ENCODE peak calls at places on chromosome 16, in five cellular contexts. W is astrocyte of the spinal cord, O is right atrium auricular region, I is GM12878, C is mucosa of descending colon. N is an unnamed sample.

GRCh38 chr16:19431636-19432340 is 14.1 kb downstream of the TMC5 start:
- DNase-seq in W (no peak), O (no peak), I (no peak), C (no peak), N (no peak)

GRCh38 chr16:48064971-48065370 is 90.8 kb downstream of the ABCC12 start:
- DNase-seq in W (no peak), O (no peak), I (no peak), C (no peak), N (no peak)

GRCh38 chr16:79066621-79067020 is 533.9 kb downstream of the MAF start:
- DNase-seq in W (no peak), O (no peak), I (no peak), C (no peak), N (no peak)

GRCh38 chr16:11964761-11965539 is at the start of gene TNFRSF17:
- DNase-seq in W (no peak), O (no peak), I (peak; percentile 94), C (no peak), N (no peak)

GRCh38 chr16:6642271-6642670 is 690.4 kb upstream of the RBFOX1 start:
- DNase-seq in W (no peak), O (no peak), I (no peak), C (no peak), N (no peak)

GRCh38 chr16:2827481-2827790 is 2.7 kb upstream of the ZG16B start:
- DNase-seq in W (no peak), O (no peak), I (no peak), C (no peak), N (no peak)

GRCh38 chr16:11094075-11094593 is 149.8 kb downstream of the CLEC16A start:
- DNase-seq in W (peak; percentile 63), O (no peak), I (peak; percentile 53), C (no peak), N (no peak)

GRCh38 chr16:14013571-14014283 is 57.4 kb upstream of the MRTFB start:
- DNase-seq in W (peak; percentile 78), O (no peak), I (no peak), C (no peak), N (peak; percentile 88)

GRCh38 chr16:15966420-15967222 is 17.2 kb downstream of the ABCC1 start:
- DNase-seq in W (peak; percentile 77), O (no peak), I (no peak), C (no peak), N (peak; percentile 60)

GRCh38 chr16:66476328-66477027 is 49.4 kb downstream of the BEAN1 start:
- DNase-seq in W (no peak), O (peak; percentile 56), I (no peak), C (peak; percentile 59), N (no peak)

GRCh38 chr16:85667261-85667660 is 21.5 kb downstream of the GINS2 start:
- DNase-seq in W (no peak), O (no peak), I (no peak), C (peak; percentile 23), N (no peak)

GRCh38 chr16:11666108-11667055 is 1.9 kb upstream of the SNN start:
- DNase-seq in W (no peak), O (no peak), I (no peak), C (no peak), N (no peak)

GRCh38 chr16:47142469-47143328 is 1.0 kb downstream of the NETO2 start:
- DNase-seq in W (peak; percentile 63), O (no peak), I (no peak), C (no peak), N (peak; percentile 16)

GRCh38 chr16:77896357-77896972 is 108.1 kb downstream of the VAT1L start:
- DNase-seq in W (no peak), O (no peak), I (no peak), C (no peak), N (no peak)

GRCh38 chr16:48409839-48410610 is 24.8 kb upstream of the SIAH1 start:
- DNase-seq in W (peak; percentile 76), O (peak; percentile 66), I (no peak), C (peak; percentile 68), N (peak; percentile 50)

GRCh38 chr16:75379911-75380847 is 53.1 kb downstream of the CFDP1 start:
- DNase-seq in W (no peak), O (no peak), I (peak; percentile 60), C (no peak), N (no peak)

GRCh38 chr16:17063156-17063555 is 407.6 kb downstream of the XYLT1 start:
- DNase-seq in W (no peak), O (no peak), I (no peak), C (no peak), N (no peak)

GRCh38 chr16:47644661-47645060 is 183.5 kb downstream of the PHKB start:
- DNase-seq in W (peak; percentile 38), O (no peak), I (no peak), C (no peak), N (no peak)

GRCh38 chr16:11322823-11323222 is 22.4 kb upstream of the RMI2 start:
- DNase-seq in W (no peak), O (no peak), I (no peak), C (no peak), N (no peak)

GRCh38 chr16:86093801-86094750 is 195.1 kb downstream of the IRF8 start:
- DNase-seq in W (no peak), O (no peak), I (no peak), C (peak; percentile 15), N (no peak)

GRCh38 chr16:21638573-21638975 is 13.8 kb downstream of the IGSF6 start:
- DNase-seq in W (peak; percentile 35), O (no peak), I (no peak), C (no peak), N (no peak)

GRCh38 chr16:57016831-57017230 is 27.5 kb downstream of the NLRC5 start:
- DNase-seq in W (no peak), O (no peak), I (no peak), C (no peak), N (no peak)

GRCh38 chr16:13772782-13773181 is 147.2 kb upstream of the ERCC4 start:
- DNase-seq in W (no peak), O (no peak), I (no peak), C (no peak), N (no peak)

GRCh38 chr16:81005644-81006471 is 827 bp downstream of the CMC2 start:
- DNase-seq in W (peak; percentile 35), O (peak; percentile 76), I (no peak), C (peak; percentile 33), N (no peak)

GRCh38 chr16:81003610-81004460 is 2.9 kb downstream of the CMC2 start:
- DNase-seq in W (no peak), O (no peak), I (no peak), C (no peak), N (no peak)

GRCh38 chr16:81003064-81003463 is 3.6 kb downstream of the CMC2 start:
- DNase-seq in W (no peak), O (no peak), I (no peak), C (no peak), N (no peak)

GRCh38 chr16:81006472-81007311 is at the start of the genes CENPN and CMC2:
- DNase-seq in W (peak; percentile 100), O (peak; percentile 99), I (peak; percentile 92), C (peak; percentile 99), N (peak; percentile 99)

DNA sequence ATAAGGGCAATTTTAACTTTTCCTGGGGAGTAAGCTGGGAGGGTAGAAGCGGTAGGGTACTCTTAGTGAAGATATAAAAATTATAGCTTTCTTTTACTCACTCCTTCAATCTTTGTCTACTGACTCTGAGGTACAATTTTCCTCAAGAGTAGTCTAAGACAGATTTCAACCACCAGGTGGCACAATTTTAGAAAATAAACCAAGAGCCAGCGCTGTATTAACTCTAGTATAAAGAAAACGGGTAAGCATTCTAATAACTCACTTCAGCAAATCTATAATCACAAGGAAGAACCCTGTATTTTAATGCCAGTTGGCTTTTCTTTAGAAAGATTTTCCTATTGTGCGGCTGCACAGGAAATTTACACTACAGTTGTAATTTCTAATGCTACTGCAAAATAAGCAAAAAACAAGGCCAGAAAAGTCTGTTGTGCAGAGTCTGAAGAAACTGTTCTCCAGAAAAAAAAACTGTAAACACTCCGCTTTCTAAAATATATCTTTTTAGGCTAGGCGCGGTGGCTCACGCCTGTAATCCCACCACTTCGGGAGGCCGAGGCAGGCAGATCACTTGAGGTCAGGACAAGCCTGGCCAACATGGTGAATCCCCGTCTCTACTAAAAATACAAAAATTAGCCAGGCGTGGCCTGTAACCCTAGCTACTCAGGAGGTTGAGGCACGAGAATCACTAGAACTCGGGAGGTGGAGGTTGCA is 1.9 kb downstream of the CMC2 start:
- DNase-seq in W (peak; percentile 78), O (no peak), I (no peak), C (no peak), N (peak; percentile 50)
- H3K4me3 ChIP-seq in W (peak overlapping the region; percentile 1), O (peak overlapping the region; percentile 79), I (peak overlapping the region; percentile 59), C (no peak overlapping the region), N (peak overlapping the region; percentile 95)

GRCh38 chr16:23549938-23550337 is 7.2 kb downstream of the EARS2 start:
- DNase-seq in W (no peak), O (no peak), I (no peak), C (no peak), N (no peak)

GRCh38 chr16:23557779-23558330 is 328 bp downstream of the UBFD1 start:
- DNase-seq in W (peak; percentile 20), O (peak; percentile 63), I (no peak), C (no peak), N (peak; percentile 22)

GRCh38 chr16:23552171-23552570 is 5.0 kb downstream of the EARS2 start:
- DNase-seq in W (no peak), O (no peak), I (no peak), C (no peak), N (no peak)

GRCh38 chr16:23556881-23557778 is at the start of the genes EARS2 and UBFD1:
- DNase-seq in W (peak; percentile 99), O (peak; percentile 98), I (peak; percentile 95), C (peak; percentile 100), N (peak; percentile 94)

DNA sequence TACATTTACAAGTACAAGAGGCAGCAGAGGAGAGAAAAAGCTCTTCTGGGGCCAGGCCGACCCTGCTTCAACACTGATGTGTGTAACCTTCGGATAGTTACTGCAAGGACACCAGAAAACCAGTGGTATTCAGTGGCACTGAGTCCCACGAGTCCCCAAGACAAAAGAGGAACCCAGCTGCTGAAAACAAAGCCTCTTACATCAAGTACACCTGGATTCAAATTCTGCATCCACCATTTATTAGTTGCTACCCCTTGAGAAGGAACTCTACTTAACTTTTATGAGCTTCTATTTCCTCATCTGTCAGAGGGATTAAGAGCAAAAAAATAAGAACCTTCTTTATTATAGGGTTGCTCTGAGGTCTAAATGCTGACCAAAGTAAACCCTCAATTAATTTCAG is 2.6 kb downstream of the EARS2 start:
- DNase-seq in W (no peak), O (no peak), I (no peak), C (no peak), N (no peak)
- TF ChIP-seq CTCF in W (no peak), O (no peak), I (no peak), C (no peak), N (no peak)

GRCh38 chr16:81937305-81938038 is 73.8 kb downstream of the SDR42E1 start:
- DNase-seq in W (no peak), O (no peak), I (no peak), C (no peak), N (no peak)

GRCh38 chr16:81938331-81939163 is 72.7 kb downstream of the SDR42E1 start:
- DNase-seq in W (no peak), O (no peak), I (no peak), C (no peak), N (no peak)

GRCh38 chr16:81940781-81941560 is 70.3 kb downstream of the SDR42E1 start:
- DNase-seq in W (peak; percentile 63), O (no peak), I (no peak), C (no peak), N (peak; percentile 43)

GRCh38 chr16:81936209-81936608 is 75.1 kb downstream of the SDR42E1 start:
- DNase-seq in W (no peak), O (no peak), I (no peak), C (no peak), N (no peak)

GRCh38 chr16:81939164-81940067 is 71.9 kb downstream of the SDR42E1 start:
- DNase-seq in W (no peak), O (no peak), I (no peak), C (no peak), N (no peak)
- H3K4me3 ChIP-seq in W (no peak overlapping the region), O (no peak overlapping the region), I (no peak overlapping the region), C (no peak overlapping the region), N (no peak overlapping the region)

GRCh38 chr16:68696514-68696913 is 40.6 kb upstream of the CDH1 start:
- DNase-seq in W (no peak), O (no peak), I (no peak), C (peak; percentile 48), N (no peak)
- TF ChIP-seq CTCF in W (no peak), O (no peak), I (no peak), C (no peak), N (no peak)